ENCODE peak calls at places on chromosomes 5 and 9, in four cellular contexts. One of them, this sample, is unnamed.
A peak's percentile ranks its signal among the peaks of the same experiment; 100 is the strongest.

GRCh38 chr5:102545175-102545574 is 46.4 kb upstream of the SLCO6A1 start:
- DNase-seq in mesendoderm: peak; percentile 79
- DNase-seq in H9: peak; percentile 79
- DNase-seq in H1: peak; percentile 43
- DNase-seq in this sample: no peak

GRCh38 chr5:15492545-15492944 is 7.4 kb upstream of the FBXL7 start:
- DNase-seq in mesendoderm: peak; percentile 19
- DNase-seq in H9: no peak
- DNase-seq in H1: no peak
- DNase-seq in this sample: no peak

GRCh38 chr5:129966071-129966470 is 61.8 kb downstream of the CHSY3 start:
- DNase-seq in mesendoderm: no peak
- DNase-seq in H9: no peak
- DNase-seq in H1: no peak
- DNase-seq in this sample: no peak

GRCh38 chr9:15400281-15400941 is 22.3 kb upstream of the SNAPC3 start:
- DNase-seq in mesendoderm: no peak
- DNase-seq in H9: no peak
- DNase-seq in H1: no peak
- DNase-seq in this sample: peak; percentile 56

GRCh38 chr5:150422075-150422474 is 9.4 kb upstream of the CD74 start:
- DNase-seq in mesendoderm: no peak
- DNase-seq in H9: no peak
- DNase-seq in H1: no peak
- DNase-seq in this sample: no peak

GRCh38 chr9:81592890-81593271 is 96.5 kb downstream of the TLE1 start:
- DNase-seq in mesendoderm: no peak
- DNase-seq in H9: no peak
- DNase-seq in H1: no peak
- DNase-seq in this sample: no peak

GRCh38 chr5:78237911-78238310 is 56.6 kb downstream of the AP3B1 start:
- DNase-seq in mesendoderm: no peak
- DNase-seq in H9: no peak
- DNase-seq in H1: no peak
- DNase-seq in this sample: no peak

GRCh38 chr9:74282526-74283253 is 214.4 kb upstream of the RORB start:
- DNase-seq in mesendoderm: no peak
- DNase-seq in H9: no peak
- DNase-seq in H1: no peak
- DNase-seq in this sample: no peak

GRCh38 chr9:103242486-103242885 is 247.4 kb downstream of the CYLC2 start:
- DNase-seq in mesendoderm: no peak
- DNase-seq in H9: no peak
- DNase-seq in H1: no peak
- DNase-seq in this sample: no peak

GRCh38 chr5:16978296-16978695 is 42.2 kb upstream of the MYO10 start:
- DNase-seq in mesendoderm: no peak
- DNase-seq in H9: no peak
- DNase-seq in H1: no peak
- DNase-seq in this sample: no peak
- H4K5ac ChIP-seq in mesendoderm: no peak overlapping the region
- H4K5ac ChIP-seq in H9: no peak overlapping the region
- H4K5ac ChIP-seq in H1: no peak overlapping the region
- H4K5ac ChIP-seq in this sample: no peak overlapping the region

GRCh38 chr5:59071755-59072549 is 489.1 kb downstream of the RAB3C start:
- DNase-seq in mesendoderm: no peak
- DNase-seq in H9: no peak
- DNase-seq in H1: no peak
- DNase-seq in this sample: no peak
- H4K5ac ChIP-seq in mesendoderm: no peak overlapping the region
- H4K5ac ChIP-seq in H9: no peak overlapping the region
- H4K5ac ChIP-seq in H1: no peak overlapping the region
- H4K5ac ChIP-seq in this sample: no peak overlapping the region

GRCh38 chr5:113031557-113031956 is 55.0 kb downstream of the DCP2 start:
- DNase-seq in mesendoderm: no peak
- DNase-seq in H9: no peak
- DNase-seq in H1: no peak
- DNase-seq in this sample: no peak
- H4K5ac ChIP-seq in mesendoderm: no peak overlapping the region
- H4K5ac ChIP-seq in H9: no peak overlapping the region
- H4K5ac ChIP-seq in H1: no peak overlapping the region
- H4K5ac ChIP-seq in this sample: no peak overlapping the region

DNA sequence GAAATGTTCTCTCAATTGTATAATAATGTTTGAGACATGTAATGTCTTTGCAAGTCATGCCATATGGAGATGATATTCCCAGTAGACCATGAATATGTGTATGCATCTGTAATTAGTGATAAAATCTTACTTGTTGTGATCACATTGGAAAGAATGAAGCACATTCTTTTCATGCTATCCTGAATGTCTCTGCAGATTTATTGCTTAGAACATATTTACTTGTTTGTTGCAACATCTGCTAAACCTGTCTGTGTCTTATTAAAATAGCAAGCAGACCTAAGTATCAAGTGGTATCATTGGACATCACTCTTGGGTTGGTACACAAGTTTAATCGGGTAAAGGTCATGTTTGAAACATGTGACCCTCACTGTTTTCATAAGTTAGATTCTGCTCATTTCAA is 265.6 kb upstream of the CD180 start:
- DNase-seq in mesendoderm: no peak
- DNase-seq in H9: no peak
- DNase-seq in H1: no peak
- DNase-seq in this sample: no peak
- H4K5ac ChIP-seq in mesendoderm: no peak overlapping the region
- H4K5ac ChIP-seq in H9: no peak overlapping the region
- H4K5ac ChIP-seq in H1: no peak overlapping the region
- H4K5ac ChIP-seq in this sample: no peak overlapping the region

DNA sequence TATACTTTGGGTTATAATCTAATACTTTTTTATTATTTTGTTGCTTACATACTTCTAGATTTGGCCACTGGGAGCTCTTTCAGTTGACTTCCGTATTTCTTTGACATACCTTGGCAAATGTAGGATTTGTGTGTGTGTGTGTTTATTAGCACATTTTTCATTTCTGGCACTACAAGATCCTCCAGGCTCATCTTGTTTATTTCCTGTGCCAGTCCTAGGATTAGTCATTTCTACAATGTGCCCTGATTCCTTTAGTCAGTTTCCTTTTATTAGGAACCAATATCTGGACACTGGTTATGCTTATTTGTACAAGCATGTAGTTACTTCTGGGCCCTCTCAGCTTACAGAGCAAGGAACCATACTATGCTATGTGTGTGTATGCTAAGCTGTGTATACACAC is 135.1 kb upstream of the CDKN2B start:
- DNase-seq in mesendoderm: no peak
- DNase-seq in H9: no peak
- DNase-seq in H1: no peak
- DNase-seq in this sample: peak; percentile 2
- H4K5ac ChIP-seq in mesendoderm: no peak overlapping the region
- H4K5ac ChIP-seq in H9: no peak overlapping the region
- H4K5ac ChIP-seq in H1: no peak overlapping the region
- H4K5ac ChIP-seq in this sample: no peak overlapping the region

DNA sequence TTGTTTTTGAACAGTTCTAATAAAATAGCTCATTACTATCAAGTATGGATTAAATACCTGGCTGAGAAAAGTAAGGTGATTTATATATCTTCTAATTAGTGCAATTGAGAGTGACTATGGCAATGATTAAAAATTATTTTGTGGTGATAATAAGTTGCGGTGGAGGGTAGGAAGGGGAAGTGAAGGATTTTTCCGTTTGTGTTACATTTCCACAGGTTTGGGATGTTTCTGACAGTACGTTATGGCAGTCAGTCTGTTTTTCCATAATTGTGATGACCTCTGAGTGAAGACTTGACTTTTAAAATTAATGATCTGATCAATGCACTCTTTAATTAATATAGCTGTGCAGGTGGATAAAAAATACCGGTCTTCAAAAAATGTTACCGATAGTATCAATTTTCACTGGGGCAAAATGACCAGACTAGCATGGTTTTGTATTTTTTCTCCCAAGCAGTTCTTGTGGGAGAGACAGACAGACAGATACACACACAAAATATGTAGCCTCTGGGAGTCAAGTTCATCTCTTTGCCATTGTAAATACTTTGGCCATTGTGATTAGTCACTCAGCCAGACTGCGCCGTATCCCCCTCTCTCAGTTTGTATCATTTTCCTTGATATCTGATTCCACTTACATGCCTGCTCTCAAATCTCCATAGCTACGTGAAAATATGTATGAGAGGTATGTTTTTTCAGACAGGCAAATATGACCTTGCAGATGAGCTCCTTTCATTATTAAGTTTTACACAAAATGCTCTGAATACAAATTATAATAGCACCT is 60.3 kb downstream of the ARHGAP26 start:
- DNase-seq in mesendoderm: no peak
- DNase-seq in H9: no peak
- DNase-seq in H1: no peak
- DNase-seq in this sample: peak; percentile 87
- H4K5ac ChIP-seq in mesendoderm: no peak overlapping the region
- H4K5ac ChIP-seq in H9: no peak overlapping the region
- H4K5ac ChIP-seq in H1: no peak overlapping the region
- H4K5ac ChIP-seq in this sample: no peak overlapping the region

This sample was measured in IMR-90.